ENCODE peak calls at places on chromosome 1, in six cellular contexts. C, X, U, D, G and H are unnamed samples.

GRCh38 chr1:27596261-27596660 is 7.7 kb downstream of the AHDC1 start:
- DNase-seq in C (no peak), X (no peak), U (no peak), D (no peak), G (no peak), H (no peak)

GRCh38 chr1:66412689-66413088 is 121.3 kb upstream of the SGIP1 start:
- DNase-seq in C (no peak), X (no peak), U (no peak), D (no peak), G (no peak), H (no peak)

GRCh38 chr1:207282496-207283380 is 38.7 kb upstream of the CD55 start:
- DNase-seq in C (no peak), X (no peak), U (no peak), D (no peak), G (peak; percentile 52), H (no peak)

GRCh38 chr1:155872527-155872926 is 13.2 kb downstream of the SYT11 start:
- DNase-seq in C (no peak), X (no peak), U (no peak), D (no peak), G (no peak), H (no peak)

GRCh38 chr1:6343506-6344405 is 49.8 kb downstream of the ACOT7 start:
- DNase-seq in C (no peak), X (peak; percentile 71), U (peak; percentile 58), D (peak; percentile 69), G (peak; percentile 93), H (peak; percentile 47)

GRCh38 chr1:234212764-234213406 is 160.4 kb upstream of the COA6 start:
- DNase-seq in C (no peak), X (peak; percentile 35), U (no peak), D (peak; percentile 76), G (no peak), H (peak; percentile 53)

GRCh38 chr1:16239972-16240491 is 3.0 kb upstream of the CPLANE2 start:
- DNase-seq in C (no peak), X (no peak), U (no peak), D (no peak), G (no peak), H (no peak)

GRCh38 chr1:34681481-34682451 is 73.1 kb upstream of the GJB5 start:
- DNase-seq in C (no peak), X (peak; percentile 45), U (peak; percentile 9), D (peak; percentile 55), G (peak; percentile 11), H (peak; percentile 28)

GRCh38 chr1:107213225-107213624 is 72.4 kb downstream of the NTNG1 start:
- DNase-seq in C (no peak), X (no peak), U (no peak), D (no peak), G (no peak), H (no peak)

GRCh38 chr1:41726899-41727748 is 191.6 kb downstream of the HIVEP3 start:
- DNase-seq in C (no peak), X (no peak), U (peak; percentile 10), D (peak; percentile 75), G (no peak), H (peak; percentile 13)

GRCh38 chr1:41631971-41632370 is 147.5 kb upstream of the EDN2 start:
- DNase-seq in C (no peak), X (no peak), U (no peak), D (no peak), G (no peak), H (no peak)

GRCh38 chr1:232891116-232891515 is 59.3 kb upstream of the NTPCR start:
- DNase-seq in C (no peak), X (no peak), U (no peak), D (no peak), G (no peak), H (no peak)

GRCh38 chr1:44015206-44015605 is 16.1 kb downstream of the SLC6A9 start:
- DNase-seq in C (no peak), X (no peak), U (no peak), D (no peak), G (no peak), H (no peak)

GRCh38 chr1:60982539-60982938 is 99.8 kb upstream of the NFIA start:
- DNase-seq in C (no peak), X (no peak), U (no peak), D (no peak), G (no peak), H (no peak)

GRCh38 chr1:5980314-5981008 is 11.8 kb downstream of the NPHP4 start:
- DNase-seq in C (no peak), X (no peak), U (no peak), D (peak; percentile 29), G (peak; percentile 39), H (peak; percentile 91)

GRCh38 chr1:183956559-183957188 is 80.9 kb downstream of the COLGALT2 start:
- DNase-seq in C (no peak), X (no peak), U (peak; percentile 69), D (peak; percentile 65), G (peak; percentile 19), H (no peak)